ENCODE peak calls at places on chromosomes 16 and 17, in eight cellular contexts. N, U, X, B, T, F, S and H are unnamed samples. For H3K27me3 and H3K4me1, the result is how much of the 10 kb centered on the place peaks cover.

GRCh38 chr17:68707032-68707431 is 105.9 kb upstream of the FAM20A start:
- DNase-seq in T (no peak), F (no peak), U (no peak), B (no peak), S (no peak), X (no peak), N (no peak), H (no peak)

GRCh38 chr17:32283745-32284207 is 18.1 kb downstream of the RHBDL3 start:
- DNase-seq in F (no peak), X (no peak), N (no peak), S (no peak), U (no peak), T (no peak), B (no peak), H (no peak)

GRCh38 chr16:54027126-54027922 is 259.3 kb downstream of the IRX3 start:
- DNase-seq in X (no peak), S (no peak), U (no peak), B (no peak), T (no peak), N (no peak), F (no peak), H (no peak)

GRCh38 chr17:50047488-50048126 is 8.3 kb upstream of the ITGA3 start:
- DNase-seq in S (no peak), F (peak), N (peak), T (no peak), B (no peak), U (no peak), X (no peak), H (no peak)

GRCh38 chr17:76966486-76967181 is 98.4 kb downstream of the MGAT5B start:
- DNase-seq in S (no peak), T (no peak), X (no peak), U (no peak), N (no peak), B (no peak), F (no peak), H (no peak)

GRCh38 chr17:42526031-42526444 is 10.0 kb upstream of the NAGLU start:
- DNase-seq in U (peak), F (peak), B (no peak), T (no peak), S (no peak), X (no peak), N (peak), H (no peak)

GRCh38 chr17:67218385-67218950 is 26.5 kb downstream of the HELZ start:
- DNase-seq in X (no peak), U (no peak), B (no peak), F (no peak), S (no peak), N (peak), T (no peak), H (no peak)

GRCh38 chr17:33873218-33873617 is 381.9 kb upstream of the CCL2 start:
- DNase-seq in S (no peak), T (no peak), X (no peak), U (no peak), B (no peak), F (no peak), N (no peak), H (no peak)

GRCh38 chr17:17216776-17217175 is 10.6 kb upstream of the PLD6 start:
- DNase-seq in S (no peak), T (no peak), B (no peak), X (no peak), N (no peak), U (no peak), F (no peak), H (no peak)

GRCh38 chr17:20944014-20944905 is 98.6 kb downstream of the USP22 start:
- DNase-seq in F (no peak), B (no peak), T (no peak), S (no peak), N (peak), X (no peak), U (peak), H (no peak)

GRCh38 chr16:68070811-68071546 is 14.2 kb upstream of the NFATC3 start:
- DNase-seq in B (no peak), S (no peak), T (peak), X (no peak), F (no peak), N (no peak), U (no peak), H (no peak)

GRCh38 chr17:41835800-41836549 is at the start of gene NT5C3B:
- DNase-seq in N (peak), S (no peak), F (peak), X (no peak), T (no peak), U (peak), B (peak), H (no peak)

DNA sequence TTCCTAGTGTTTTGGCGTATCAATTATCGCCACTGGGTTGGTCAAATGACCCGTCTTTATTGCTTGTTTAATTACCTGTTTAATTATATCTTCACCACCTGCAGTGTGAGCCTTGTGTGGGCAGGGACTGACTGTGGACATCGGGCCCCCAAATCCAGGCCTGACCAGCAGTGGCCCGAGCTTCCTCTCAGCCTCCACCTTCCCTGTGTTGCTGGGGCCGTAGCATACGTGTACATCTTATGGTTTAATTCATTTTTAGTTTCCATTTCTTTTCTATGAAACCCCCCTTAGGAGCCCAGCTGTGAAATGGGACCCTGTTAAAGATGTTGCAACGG is 1.2 kb upstream of the LMF1 start:
- DNase-seq in N (no peak), S (no peak), X (no peak), B (no peak), T (no peak), F (no peak), U (no peak), H (no peak)
- H3K27me3 ChIP-seq in N (under half), S (under half), X (under half), B (under half), T (under half), F (under half), U (under half), H (under half)

GRCh38 chr16:77574867-77575619 is 140.2 kb upstream of the ADAMTS18 start:
- DNase-seq in F (peak), X (no peak), B (peak), T (no peak), N (peak), U (no peak), S (no peak), H (no peak)
- TF ChIP-seq POLR2A in F (no peak), X (no peak), B (no peak), T (no peak), N (no peak), U (no peak), S (no peak), H (no peak)

GRCh38 chr16:3012246-3012645 is 477 bp upstream of the CLDN9 start:
- DNase-seq in S (no peak), F (no peak), B (no peak), N (no peak), T (no peak), U (peak), X (no peak), H (no peak)
- H3K4me1 ChIP-seq in S (under half), F (under half), B (under half), N (under half), T (under half), U (half or more), X (under half), H (under half)

DNA sequence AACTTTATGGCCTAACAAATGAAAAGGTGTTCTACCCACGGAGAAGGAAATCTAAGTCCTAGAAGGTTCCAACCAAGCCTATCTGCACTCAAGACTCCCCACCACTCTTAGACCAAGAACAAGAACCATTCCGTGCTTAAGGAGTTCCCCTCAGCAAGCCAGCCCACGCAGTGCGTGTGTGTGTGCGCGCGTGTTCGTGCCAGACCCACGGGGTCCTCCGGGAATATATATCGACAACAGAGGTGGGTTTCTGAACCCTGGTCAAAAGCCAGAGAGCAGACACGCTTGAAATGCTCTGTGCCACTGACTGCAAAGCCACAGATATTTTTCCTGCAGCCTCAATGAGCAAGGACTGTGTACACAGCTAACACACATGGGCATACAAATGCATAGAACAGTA is 70.7 kb downstream of the SLC39A11 start:
- DNase-seq in T (no peak), B (no peak), U (no peak), N (no peak), S (no peak), F (no peak), X (no peak), H (no peak)
- H3K27me3 ChIP-seq in T (under half), B (under half), U (under half), N (under half), S (under half), F (under half), X (under half), H (under half)

DNA sequence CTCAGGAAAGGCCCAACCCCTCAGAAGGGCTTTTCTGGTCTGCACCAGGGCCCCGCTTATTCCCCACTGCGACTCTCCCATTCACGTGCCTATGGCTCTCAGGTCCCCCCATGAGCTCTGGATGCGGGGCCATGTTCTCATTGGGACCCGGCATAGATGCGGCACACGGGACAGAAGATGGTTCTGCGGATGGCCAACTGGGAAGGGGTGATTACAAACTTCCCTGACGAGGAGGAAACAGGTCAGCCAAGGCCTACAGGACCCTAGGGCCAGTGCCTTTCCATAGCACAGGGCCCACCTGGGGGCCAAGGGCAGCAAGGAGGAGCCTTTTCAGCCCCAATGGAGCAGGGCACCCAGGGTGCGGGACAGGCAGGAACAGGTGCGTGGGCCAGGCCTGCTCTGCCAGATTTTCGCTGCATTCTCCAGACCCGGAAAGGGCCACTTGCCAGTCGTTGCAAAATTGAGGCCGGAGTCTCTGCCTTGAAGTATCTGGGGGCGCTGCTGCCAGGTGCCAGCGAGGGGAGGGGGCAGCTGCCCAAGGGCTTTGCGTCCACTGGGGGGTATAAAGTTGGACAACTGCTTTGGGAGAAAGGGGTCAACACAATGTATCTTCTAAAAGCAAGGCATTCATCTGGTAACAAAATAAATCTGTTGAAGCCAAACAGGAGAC is 20.5 kb downstream of the SLC7A5 start:
- DNase-seq in B (no peak), X (no peak), N (no peak), F (no peak), T (no peak), S (no peak), U (peak), H (no peak)
- TF ChIP-seq POLR2A in B (no peak), X (no peak), N (no peak), F (no peak), T (no peak), S (no peak), U (no peak), H (no peak)

GRCh38 chr17:81338301-81339179 is 43.4 kb upstream of the SLC38A10 start:
- DNase-seq in U (peak), T (no peak), F (peak), B (no peak), N (peak), X (no peak), S (no peak), H (no peak)

GRCh38 chr17:81341347-81342061 is 46.4 kb upstream of the SLC38A10 start:
- DNase-seq in T (no peak), X (no peak), F (no peak), U (peak), S (no peak), B (no peak), N (no peak), H (no peak)

GRCh38 chr17:81340606-81341346 is 45.7 kb upstream of the SLC38A10 start:
- DNase-seq in N (peak), F (peak), T (no peak), X (no peak), S (no peak), U (peak), B (no peak), H (no peak)

GRCh38 chr17:81339180-81339501 is 44.0 kb upstream of the SLC38A10 start:
- DNase-seq in T (no peak), S (no peak), X (no peak), B (no peak), U (no peak), F (no peak), N (no peak), H (no peak)

DNA sequence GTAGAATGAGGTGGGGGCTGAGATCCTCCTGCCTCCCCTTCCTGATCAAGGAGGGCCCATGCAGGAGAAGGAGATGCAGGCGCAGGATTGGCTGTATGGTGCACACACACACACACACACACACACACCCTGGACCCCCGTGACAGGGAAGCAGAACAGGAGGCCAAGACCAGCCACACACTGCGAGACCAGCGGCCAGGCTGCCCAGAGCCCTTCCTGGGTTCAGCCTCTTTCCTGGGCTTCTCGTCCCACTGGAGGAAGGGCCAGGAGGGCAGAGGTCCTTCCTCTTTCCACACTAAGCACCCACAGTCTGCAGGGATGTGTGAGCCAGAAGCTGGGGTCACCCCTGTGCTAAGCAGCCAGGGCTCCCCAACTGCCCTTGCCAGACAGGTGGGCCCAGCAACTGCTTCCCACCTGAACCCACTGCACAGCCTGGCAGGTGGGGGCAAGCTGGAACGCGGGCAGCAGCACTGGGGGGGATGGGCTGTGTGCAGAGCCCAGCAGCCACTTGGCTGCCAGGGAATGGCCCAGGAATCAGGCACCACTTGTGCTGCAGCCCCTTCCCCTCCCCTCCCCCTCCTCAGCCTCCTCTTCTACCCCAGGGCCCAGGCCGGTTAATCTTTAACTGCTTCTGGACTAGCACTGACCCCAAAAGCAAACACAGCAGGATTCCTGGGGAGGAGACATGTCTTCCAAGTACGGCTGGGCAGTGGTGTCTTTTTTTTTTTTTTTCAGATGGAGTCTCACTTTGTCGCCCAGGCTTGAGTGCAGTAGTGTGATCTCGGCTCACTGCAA is 44.6 kb upstream of the SLC38A10 start:
- DNase-seq in F (no peak), X (no peak), S (no peak), T (no peak), N (no peak), U (peak), B (no peak), H (no peak)
- H3K4me1 ChIP-seq in F (under half), X (half or more), S (under half), T (half or more), N (half or more), U (half or more), B (under half), H (half or more)

GRCh38 chr16:87648698-87649487 is 46.6 kb downstream of the JPH3 start:
- DNase-seq in U (no peak), S (no peak), X (no peak), F (no peak), B (no peak), N (no peak), T (no peak), H (no peak)
- H3K27me3 ChIP-seq in U (under half), S (under half), X (under half), F (under half), B (under half), N (under half), T (under half), H (under half)

DNA sequence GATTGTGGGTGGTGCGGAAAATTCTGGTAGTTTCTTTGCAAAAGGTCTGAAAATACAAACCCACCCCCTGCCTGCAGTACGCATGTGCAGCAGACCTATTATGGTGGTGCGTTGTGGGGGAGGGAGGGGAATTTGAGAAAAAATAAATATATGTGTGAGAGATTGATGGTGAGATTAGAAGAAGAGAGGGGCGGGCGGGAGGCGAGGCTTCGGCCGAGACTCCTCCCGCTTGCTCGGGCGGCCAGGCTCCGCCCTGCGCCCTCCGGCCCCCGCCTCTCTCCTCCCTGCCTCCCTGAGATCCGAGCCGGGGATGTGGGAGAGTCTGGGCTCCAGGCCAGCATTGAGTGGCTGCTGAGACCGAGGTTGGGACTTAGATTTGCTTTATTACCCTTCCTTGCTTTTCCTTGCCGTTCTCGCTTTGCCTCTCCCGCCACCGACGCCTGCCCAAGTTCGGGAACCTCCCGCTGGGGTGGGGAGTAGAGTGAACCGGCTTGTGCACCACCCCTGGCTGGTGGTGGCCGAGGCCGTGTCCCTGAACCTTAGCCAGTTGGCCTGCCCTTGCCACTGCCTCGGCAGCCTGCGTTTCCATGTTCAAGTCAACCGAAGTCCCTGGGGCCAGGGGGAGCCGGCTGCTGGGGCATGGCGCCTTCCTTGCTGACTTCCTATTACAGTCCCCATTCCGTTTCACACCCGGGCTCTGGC is 956 bp upstream of the CHD3 start:
- DNase-seq in S (peak), B (peak), X (peak), U (peak), T (no peak), F (peak), N (peak), H (no peak)
- TF ChIP-seq POLR2A in S (no peak), B (no peak), X (no peak), U (peak), T (no peak), F (no peak), N (no peak), H (peak)

DNA sequence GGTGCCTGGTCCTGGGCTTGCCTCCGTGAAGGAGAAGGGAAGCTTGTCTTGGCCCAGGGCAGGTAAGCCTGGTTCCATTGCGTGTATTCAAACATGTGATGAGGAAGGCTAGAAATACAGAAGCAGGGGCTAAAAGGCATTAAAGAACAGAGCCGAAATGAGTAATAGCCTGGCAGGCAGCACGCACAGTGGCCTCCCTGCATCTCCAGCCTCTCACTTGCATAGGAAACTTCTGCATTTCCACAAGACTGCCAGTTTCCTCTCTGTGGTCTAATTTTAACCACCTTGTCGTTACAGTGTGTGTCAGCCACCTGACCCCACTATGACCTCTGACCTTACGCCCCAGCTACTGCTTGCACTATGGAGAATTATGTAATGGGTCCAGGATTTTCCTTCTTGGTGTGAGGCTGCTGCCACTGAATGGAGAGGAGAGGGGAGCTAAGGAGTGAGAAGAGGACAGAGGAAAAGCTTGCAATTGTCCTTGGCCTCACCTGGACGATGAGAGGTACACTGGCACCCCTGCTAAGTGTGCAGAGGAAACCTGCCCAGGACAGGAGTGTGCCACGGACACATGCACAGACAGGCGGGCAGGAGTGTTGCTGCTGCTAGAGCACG is 32.8 kb downstream of the HIC1 start:
- DNase-seq in B (peak), U (no peak), F (no peak), N (peak), T (no peak), X (no peak), S (no peak), H (no peak)
- H3K4me1 ChIP-seq in B (under half), U (under half), F (under half), N (half or more), T (half or more), X (half or more), S (under half), H (under half)